ENCODE peak calls at places on chromosomes 5 and 9, in nine cellular contexts. W is MM.1S, K is GM23338, X is PC-9, E is endothelial cell of umbilical vein, C is GM23248, I is fibroblast of lung, Y is H1, M is PC-3. A is an unnamed sample.

GRCh38 chr5:153970496-153970895 is 68.2 kb downstream of the FAM114A2 start:
- DNase-seq in Y (no peak), I (no peak), K (no peak), X (no peak), E (no peak), C (no peak), M (no peak), W (no peak), A (no peak)

GRCh38 chr5:132259061-132259851 is 1.8 kb downstream of the PDLIM4 start:
- DNase-seq in K (no peak), C (peak), W (no peak), Y (no peak), I (peak), M (no peak), E (peak), X (no peak), A (no peak)

GRCh38 chr5:42309865-42310264 is 113.4 kb upstream of the GHR start:
- DNase-seq in I (no peak), X (no peak), M (no peak), Y (no peak), C (no peak), E (no peak), K (no peak), W (no peak), A (no peak)

GRCh38 chr5:53631251-53631650 is 70.8 kb downstream of the NDUFS4 start:
- DNase-seq in X (no peak), I (no peak), Y (no peak), W (no peak), C (no peak), E (no peak), K (no peak), M (no peak), A (no peak)

GRCh38 chr5:150345716-150346115 is 11.8 kb upstream of the TCOF1 start:
- DNase-seq in C (no peak), M (no peak), W (no peak), X (no peak), E (no peak), Y (no peak), K (no peak), I (no peak), A (no peak)

GRCh38 chr5:167763772-167764171 is 527.7 kb upstream of the WWC1 start:
- DNase-seq in C (peak), W (no peak), M (peak), Y (no peak), I (no peak), X (no peak), E (no peak), K (no peak), A (no peak)

GRCh38 chr9:95012902-95013301 is 286.4 kb downstream of the AOPEP start:
- DNase-seq in Y (no peak), K (no peak), X (no peak), C (no peak), E (no peak), M (no peak), I (no peak), W (no peak), A (no peak)

GRCh38 chr5:108141676-108142075 is 240.2 kb downstream of the FBXL17 start:
- DNase-seq in I (no peak), M (no peak), K (no peak), X (no peak), W (no peak), C (no peak), E (no peak), Y (no peak), A (no peak)

GRCh38 chr9:129868571-129869486 is 33.6 kb downstream of the USP20 start:
- DNase-seq in X (no peak), K (no peak), M (peak), I (no peak), E (no peak), W (peak), C (no peak), Y (no peak), A (no peak)

GRCh38 chr5:9716838-9717281 is 86.7 kb upstream of the TAS2R1 start:
- DNase-seq in C (peak), W (no peak), Y (no peak), M (peak), X (peak), I (peak), K (no peak), E (no peak), A (no peak)

GRCh38 chr9:108973876-108974275 is 39.4 kb downstream of the CTNNAL1 start:
- DNase-seq in C (no peak), E (no peak), K (no peak), M (no peak), Y (no peak), I (peak), W (no peak), X (no peak), A (no peak)

GRCh38 chr5:83354958-83355357 is 116.6 kb upstream of the VCAN start:
- DNase-seq in W (no peak), M (no peak), E (no peak), Y (peak), K (peak), X (no peak), I (no peak), C (no peak), A (no peak)

GRCh38 chr5:149711338-149711737 is 18.8 kb upstream of the PPARGC1B start:
- DNase-seq in K (no peak), I (no peak), M (no peak), X (no peak), W (no peak), Y (no peak), C (no peak), E (no peak), A (no peak)

GRCh38 chr5:92749943-92750342 is 831.1 kb downstream of the NR2F1-AS1 start:
- DNase-seq in X (no peak), E (peak), K (peak), W (no peak), Y (peak), C (peak), I (peak), M (peak), A (no peak)

GRCh38 chr5:181222630-181223040 is 446 bp upstream of the TRIM41 start:
- DNase-seq in C (peak), M (no peak), E (no peak), K (no peak), W (no peak), I (peak), X (no peak), Y (no peak), A (no peak)

GRCh38 chr9:137049544-137050449 is 3.8 kb upstream of the NPDC1 start:
- DNase-seq in K (peak), W (peak), X (no peak), C (peak), M (peak), E (peak), Y (no peak), I (peak), A (peak)

GRCh38 chr9:137828527-137829259 is 48.9 kb upstream of the CACNA1B start:
- DNase-seq in I (peak), W (no peak), Y (no peak), M (no peak), C (peak), X (no peak), E (no peak), K (peak), A (peak)

GRCh38 chr5:39319395-39319794 is 44.9 kb downstream of the C9 start:
- DNase-seq in E (no peak), I (no peak), W (no peak), X (no peak), K (no peak), M (no peak), C (no peak), Y (no peak), A (no peak)

GRCh38 chr9:123360161-123361085 is 4.4 kb downstream of the CRB2 start:
- DNase-seq in Y (peak), I (peak), M (no peak), E (no peak), C (no peak), X (no peak), K (peak), W (peak), A (peak)

GRCh38 chr9:76379494-76379893 is 14.7 kb downstream of the RFK start:
- DNase-seq in E (peak), C (no peak), M (peak), Y (no peak), X (peak), K (no peak), W (no peak), I (no peak), A (no peak)

GRCh38 chr5:107476783-107477182 is 194.0 kb downstream of the EFNA5 start:
- DNase-seq in X (peak), C (no peak), Y (no peak), M (no peak), W (peak), K (peak), I (no peak), E (peak), A (no peak)

GRCh38 chr5:143204474-143205246 is 198.8 kb downstream of the NR3C1 start:
- DNase-seq in I (no peak), M (no peak), C (peak), K (no peak), W (no peak), Y (no peak), E (no peak), X (no peak), A (no peak)

GRCh38 chr5:178671745-178672144 is 44.9 kb upstream of the CLK4 start:
- DNase-seq in I (no peak), K (no peak), X (no peak), E (no peak), M (no peak), W (no peak), Y (no peak), C (no peak), A (no peak)

GRCh38 chr9:34134521-34134920 is 8.0 kb upstream of the DCAF12 start:
- DNase-seq in M (no peak), K (no peak), C (no peak), E (no peak), W (no peak), I (no peak), Y (no peak), X (no peak), A (no peak)

GRCh38 chr9:109780453-109781033 is 545 bp downstream of the PALM2AKAP2 start:
- DNase-seq in E (no peak), I (peak), M (peak), Y (no peak), C (peak), W (no peak), K (peak), X (no peak), A (no peak)

GRCh38 chr5:107367919-107368318 is 302.8 kb downstream of the EFNA5 start:
- DNase-seq in W (no peak), K (peak), Y (no peak), X (no peak), E (no peak), M (no peak), C (no peak), I (no peak), A (no peak)

GRCh38 chr5:126695081-126695480 is 81.9 kb upstream of the LMNB1 start:
- DNase-seq in W (no peak), K (no peak), I (no peak), C (peak), M (no peak), X (no peak), Y (no peak), E (no peak), A (no peak)

GRCh38 chr9:132557159-132557558 is 25.2 kb upstream of the BARHL1 start:
- DNase-seq in W (no peak), Y (no peak), I (no peak), M (no peak), K (no peak), E (no peak), X (no peak), C (no peak), A (no peak)

GRCh38 chr9:132556701-132557100 is 25.7 kb upstream of the BARHL1 start:
- DNase-seq in E (no peak), M (no peak), C (no peak), Y (no peak), X (no peak), K (no peak), I (no peak), W (no peak), A (no peak)

GRCh38 chr9:132555528-132555927 is 26.9 kb upstream of the BARHL1 start:
- DNase-seq in C (no peak), M (no peak), K (no peak), Y (no peak), W (no peak), I (no peak), X (no peak), E (no peak), A (no peak)

GRCh38 chr9:132554755-132555154 is 27.7 kb upstream of the BARHL1 start:
- DNase-seq in X (no peak), W (no peak), K (no peak), C (no peak), E (no peak), I (no peak), Y (no peak), M (no peak), A (no peak)

GRCh38 chr9:132556226-132556625 is 26.2 kb upstream of the BARHL1 start:
- DNase-seq in X (no peak), K (no peak), M (no peak), W (no peak), I (no peak), C (no peak), Y (no peak), E (no peak), A (no peak)
- TF ChIP-seq EZH2 in X (no peak), K (no peak), M (no peak), W (no peak), I (no peak), C (no peak), Y (no peak), E (no peak), A (no peak)

GRCh38 chr5:169127431-169127830 is 173.5 kb downstream of the SLIT3 start:
- DNase-seq in Y (no peak), X (no peak), E (no peak), K (peak), C (no peak), I (no peak), W (peak), M (no peak), A (no peak)
- H2AFZ ChIP-seq in Y (no peak), X (no peak), E (no peak), K (no peak), C (no peak), I (no peak), W (peak), M (no peak), A (no peak)

GRCh38 chr5:122076669-122077450 is 1.2 kb downstream of the LOX start:
- DNase-seq in C (peak), K (peak), X (peak), Y (no peak), M (peak), W (peak), I (peak), E (peak), A (no peak)
- H3K27ac ChIP-seq in C (peak), K (no peak), X (peak), Y (no peak), M (no peak), W (no peak), I (peak), E (peak), A (no peak)

GRCh38 chr9:132590318-132591182 is 8.1 kb downstream of the BARHL1 start:
- DNase-seq in X (no peak), I (no peak), Y (no peak), K (peak), M (no peak), W (no peak), E (no peak), C (no peak), A (no peak)
- TF ChIP-seq EZH2 in X (no peak), I (peak), Y (peak), K (peak), M (no peak), W (no peak), E (peak), C (peak), A (no peak)

GRCh38 chr5:97181856-97182545 is 1.0 kb downstream of the RIOK2 start:
- DNase-seq in Y (no peak), W (no peak), X (peak), K (no peak), I (peak), E (peak), C (peak), M (no peak), A (no peak)
- H2AFZ ChIP-seq in Y (no peak), W (no peak), X (no peak), K (no peak), I (no peak), E (no peak), C (peak), M (no peak), A (no peak)

GRCh38 chr5:147782053-147783028 is at the start of gene JAKMIP2:
- DNase-seq in W (peak), E (no peak), M (peak), Y (peak), C (peak), X (no peak), I (peak), K (peak), A (peak)
- H3K27ac ChIP-seq in W (peak), E (no peak), M (no peak), Y (peak), C (no peak), X (no peak), I (no peak), K (peak), A (no peak)

A was measured in DND-41.